ENCODE peak calls at places on chromosomes 1 and 21, in ten cellular contexts. B is GM23248; N is CD8-positive, alpha-beta T cell; C is hepatocyte; H is GM23338; G is HAP-1; O is astrocyte; X is cardiac muscle cell; V is body of pancreas; T is suprapubic skin. F is an unnamed sample. For H3K36me3 and H3K4me1, the result is how much of the 10 kb centered on the place peaks cover.

GRCh38 chr1:224673161-224673560 is 57.0 kb downstream of the CNIH3 start:
- DNase-seq in V (no peak), B (no peak), O (no peak), N (no peak), X (peak), C (no peak), G (no peak), T (no peak), H (no peak), F (no peak)

GRCh38 chr1:187157115-187157514 is 328.4 kb downstream of the PLA2G4A start:
- DNase-seq in T (no peak), O (no peak), V (no peak), H (no peak), B (no peak), G (no peak), N (no peak), X (no peak), C (no peak), F (no peak)

GRCh38 chr1:155003766-155004351 is 1.3 kb downstream of the ZBTB7B start:
- DNase-seq in T (no peak), C (peak), B (peak), H (peak), X (peak), V (peak), N (no peak), O (peak), G (peak), F (peak)

GRCh38 chr1:82001345-82001744 is 200.6 kb downstream of the ADGRL2 start:
- DNase-seq in O (no peak), H (no peak), C (no peak), V (no peak), X (no peak), T (no peak), B (no peak), N (no peak), G (no peak), F (no peak)

GRCh38 chr1:9004031-9004730 is 22.0 kb downstream of the SLC2A7 start:
- DNase-seq in G (no peak), X (no peak), N (no peak), O (no peak), T (no peak), H (no peak), V (no peak), B (no peak), C (no peak), F (no peak)

GRCh38 chr1:220798338-220798737 is 11.6 kb downstream of the MTARC1 start:
- DNase-seq in X (no peak), C (no peak), G (no peak), B (no peak), V (no peak), O (no peak), T (no peak), N (no peak), H (no peak), F (no peak)

GRCh38 chr1:171736204-171736603 is 5.7 kb downstream of the VAMP4 start:
- DNase-seq in V (no peak), T (no peak), X (no peak), G (no peak), N (no peak), C (no peak), B (no peak), O (no peak), H (no peak), F (no peak)

GRCh38 chr1:154837679-154838171 is 32.4 kb downstream of the KCNN3 start:
- DNase-seq in T (no peak), X (no peak), H (no peak), G (no peak), B (no peak), O (no peak), V (no peak), N (no peak), C (no peak), F (peak)

GRCh38 chr1:59233444-59233843 is 63.5 kb upstream of the FGGY start:
- DNase-seq in C (no peak), O (no peak), N (no peak), H (no peak), X (no peak), B (no peak), V (no peak), G (no peak), T (no peak), F (no peak)

GRCh38 chr1:31216016-31216415 is 23.7 kb downstream of the NKAIN1 start:
- DNase-seq in C (peak), N (no peak), H (peak), B (peak), G (peak), V (peak), T (no peak), O (peak), X (peak), F (peak)

GRCh38 chr21:34912022-34912933 is 136.8 kb downstream of the RUNX1 start:
- DNase-seq in H (peak), T (no peak), X (no peak), B (peak), N (no peak), O (no peak), C (no peak), G (no peak), V (no peak), F (no peak)

GRCh38 chr1:167599839-167600581 is 30.0 kb upstream of the RCSD1 start:
- DNase-seq in G (no peak), B (peak), O (peak), V (peak), T (no peak), H (no peak), X (peak), N (peak), C (peak), F (peak)

GRCh38 chr1:86507935-86508582 is 38.8 kb upstream of the CLCA4 start:
- DNase-seq in G (no peak), T (no peak), N (no peak), B (peak), X (peak), V (no peak), C (peak), O (no peak), H (peak), F (no peak)

GRCh38 chr1:233140519-233140918 is 155.0 kb downstream of the PCNX2 start:
- DNase-seq in V (no peak), T (no peak), X (no peak), B (no peak), H (no peak), C (no peak), G (no peak), N (no peak), O (no peak), F (no peak)

GRCh38 chr1:17438977-17439249 is 564 bp downstream of the RCC2 start:
- DNase-seq in C (no peak), G (no peak), V (no peak), X (no peak), N (no peak), H (no peak), B (no peak), T (no peak), O (no peak), F (peak)

GRCh38 chr1:114549137-114549536 is 32.3 kb downstream of the BCAS2 start:
- DNase-seq in G (no peak), X (no peak), V (no peak), B (peak), O (peak), T (no peak), C (no peak), N (no peak), H (no peak), F (no peak)

GRCh38 chr1:114552106-114552639 is 29.2 kb downstream of the BCAS2 start:
- DNase-seq in X (no peak), C (no peak), B (no peak), N (no peak), O (no peak), T (no peak), V (no peak), H (no peak), G (no peak), F (no peak)

GRCh38 chr1:114551400-114551799 is 30.0 kb downstream of the BCAS2 start:
- DNase-seq in G (no peak), X (no peak), H (peak), T (no peak), O (no peak), N (no peak), B (no peak), V (no peak), C (no peak), F (no peak)

GRCh38 chr1:114554577-114554976 is 26.8 kb downstream of the BCAS2 start:
- DNase-seq in B (no peak), N (no peak), X (no peak), C (no peak), O (no peak), T (no peak), V (no peak), H (no peak), G (no peak), F (no peak)

GRCh38 chr1:114550336-114550735 is 31.1 kb downstream of the BCAS2 start:
- DNase-seq in X (no peak), O (no peak), T (no peak), N (no peak), C (no peak), V (no peak), G (no peak), B (no peak), H (peak), F (no peak)
- H3K36me3 ChIP-seq in X (under half), O (under half), T (under half), N (under half), C (under half), V (under half), G (under half), B (under half), H (under half), F (under half)

GRCh38 chr1:94098585-94099111 is 22.3 kb downstream of the ABCA4 start:
- DNase-seq in N (no peak), H (no peak), G (no peak), X (no peak), C (no peak), V (no peak), O (no peak), B (no peak), T (no peak), F (peak)
- H3K4me1 ChIP-seq in N (under half), H (under half), G (under half), X (under half), C (half or more), V (under half), O (under half), B (under half), T (half or more), F (under half)

GRCh38 chr21:37193006-37193405 is 74.1 kb downstream of the VPS26C start:
- DNase-seq in O (no peak), N (no peak), C (no peak), T (no peak), G (no peak), B (no peak), V (no peak), H (peak), X (no peak), F (no peak)
- H3K36me3 ChIP-seq in O (half or more), N (under half), C (under half), T (half or more), G (under half), B (under half), V (under half), H (under half), X (under half), F (under half)

DNA sequence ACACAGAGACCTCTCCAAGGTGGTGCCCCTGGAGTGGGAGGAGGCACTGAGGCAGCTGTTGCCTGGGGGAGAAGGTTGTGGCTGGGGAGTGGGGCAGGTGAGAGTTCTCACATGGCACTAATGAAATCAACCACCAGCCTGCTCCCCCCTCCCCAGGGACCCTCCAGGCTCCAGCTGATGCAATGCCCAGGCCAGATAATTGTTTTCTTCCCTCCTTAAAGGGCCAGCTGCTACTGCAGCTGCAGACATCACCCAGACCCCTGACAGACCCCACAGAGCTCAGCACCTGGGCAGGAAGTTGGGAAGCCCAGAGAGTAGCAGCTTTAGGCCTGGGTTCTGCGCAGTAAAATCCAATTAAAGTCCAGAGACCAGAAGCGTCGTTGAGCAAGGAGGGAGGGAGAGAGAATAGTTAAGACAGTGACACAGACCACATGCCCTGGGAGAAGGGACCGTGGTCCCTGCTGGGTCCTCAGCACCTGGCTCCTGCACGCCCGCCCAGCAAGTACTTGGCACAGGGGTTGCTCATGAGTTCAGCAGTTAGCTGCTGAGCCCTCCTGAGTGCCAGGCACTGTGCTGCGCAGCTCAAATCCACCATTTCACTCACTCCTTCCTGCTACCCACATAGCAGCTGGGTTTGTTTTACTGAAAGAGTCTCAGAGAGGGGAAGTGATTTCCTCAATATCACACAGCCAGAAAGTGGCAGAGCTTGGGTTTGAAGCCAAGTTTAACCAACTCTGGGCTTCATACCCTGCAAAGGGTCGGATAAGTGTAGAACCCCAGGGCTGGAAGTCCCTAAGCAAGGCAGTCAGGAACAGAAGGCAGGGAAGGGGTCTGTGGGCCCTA is 1.9 kb downstream of the RIMS3 start:
- DNase-seq in V (no peak), C (no peak), O (no peak), H (no peak), N (no peak), G (no peak), T (no peak), X (no peak), B (no peak), F (no peak)
- H3K4me1 ChIP-seq in V (under half), C (under half), O (under half), H (under half), N (under half), G (under half), T (under half), X (half or more), B (under half), F (under half)

DNA sequence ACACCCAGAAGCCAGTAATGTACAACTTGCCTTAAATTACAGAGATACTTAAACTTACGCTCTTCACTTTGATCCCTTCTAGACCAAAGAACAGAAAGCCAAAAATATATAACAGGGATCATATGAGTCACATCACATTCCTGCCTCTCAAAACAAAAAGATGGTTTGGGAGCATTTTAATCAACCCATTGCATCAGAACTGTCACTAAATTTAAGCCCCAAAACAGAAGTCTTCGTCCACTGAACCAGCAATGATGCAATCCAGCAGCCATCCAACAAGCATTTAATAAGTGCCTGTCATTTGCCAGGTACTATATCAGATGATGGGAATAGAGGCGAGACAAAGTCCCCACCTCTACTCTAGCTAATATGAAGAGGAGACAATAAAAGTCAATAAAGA is 42.7 kb upstream of the GLIS1 start:
- DNase-seq in O (peak), H (no peak), G (no peak), X (no peak), T (no peak), V (no peak), N (no peak), C (no peak), B (peak), F (no peak)
- H3K36me3 ChIP-seq in O (under half), H (under half), G (under half), X (under half), T (under half), V (under half), N (under half), C (under half), B (under half), F (under half)

F was measured in colonic mucosa.